ENCODE peak calls at places on chromosomes 2 and 18, in four cellular contexts. V is heart right ventricle; F is CD8-positive, alpha-beta T cell; H is OCI-LY7. O is an unnamed sample.

GRCh38 chr2:27903649-27904544 is 13.4 kb downstream of the BABAM2 start:
- DNase-seq in F (no peak), V (no peak), H (no peak), O (no peak)

GRCh38 chr2:169705927-169706326 is 11.7 kb downstream of the PHOSPHO2 start:
- DNase-seq in H (no peak), V (no peak), F (no peak), O (no peak)

GRCh38 chr2:172288603-172289002 is 138.8 kb upstream of the ITGA6 start:
- DNase-seq in F (peak), V (no peak), H (no peak), O (no peak)

GRCh38 chr2:63796376-63796775 is 45.3 kb upstream of the UGP2 start:
- DNase-seq in F (no peak), H (no peak), V (no peak), O (no peak)

GRCh38 chr2:210620456-210620855 is 64.1 kb downstream of the CPS1 start:
- DNase-seq in V (no peak), H (no peak), F (no peak), O (no peak)

GRCh38 chr2:84223191-84223590 is 235.9 kb downstream of the SUCLG1 start:
- DNase-seq in F (no peak), H (no peak), V (no peak), O (no peak)

GRCh38 chr2:64045938-64046337 is 26.7 kb upstream of the VPS54 start:
- DNase-seq in H (no peak), F (no peak), V (no peak), O (no peak)

GRCh38 chr2:128771401-128771800 is 452.7 kb upstream of the HS6ST1 start:
- DNase-seq in F (no peak), H (no peak), V (no peak), O (peak)

GRCh38 chr2:152240559-152241231 is 65.1 kb upstream of the STAM2 start:
- DNase-seq in H (no peak), F (no peak), V (no peak), O (no peak)

GRCh38 chr2:74597456-74597855 is 42.9 kb downstream of the DOK1 start:
- DNase-seq in V (no peak), H (no peak), F (no peak), O (no peak)

GRCh38 chr2:241217320-241218031 is 29.0 kb downstream of the ANO7 start:
- DNase-seq in V (peak), H (peak), F (no peak), O (peak)
- TF ChIP-seq CTCF in V (no peak), H (no peak), F (no peak), O (no peak)

DNA sequence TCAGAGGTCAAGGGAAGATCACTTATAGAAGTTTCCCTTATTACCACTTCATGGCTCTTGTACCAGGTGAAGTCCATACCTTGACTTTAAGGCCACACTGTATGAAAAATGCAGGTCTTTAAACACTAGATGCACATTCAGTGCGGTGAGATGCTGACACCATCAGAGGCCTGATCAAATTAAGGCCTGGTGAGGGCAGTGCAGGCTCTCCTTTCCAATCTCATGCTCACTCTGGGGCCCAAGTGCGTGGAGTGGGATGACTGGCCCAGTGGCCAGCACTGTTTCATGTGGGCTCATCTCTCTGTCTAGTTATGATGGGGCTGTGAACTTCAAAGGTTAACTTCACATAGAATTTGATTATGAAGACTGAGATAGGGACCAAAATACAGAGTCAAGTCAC is 281.1 kb downstream of the SLC4A3 start:
- DNase-seq in H (no peak), F (no peak), V (no peak), O (no peak)
- TF ChIP-seq CTCF in H (no peak), F (no peak), V (no peak), O (no peak)

DNA sequence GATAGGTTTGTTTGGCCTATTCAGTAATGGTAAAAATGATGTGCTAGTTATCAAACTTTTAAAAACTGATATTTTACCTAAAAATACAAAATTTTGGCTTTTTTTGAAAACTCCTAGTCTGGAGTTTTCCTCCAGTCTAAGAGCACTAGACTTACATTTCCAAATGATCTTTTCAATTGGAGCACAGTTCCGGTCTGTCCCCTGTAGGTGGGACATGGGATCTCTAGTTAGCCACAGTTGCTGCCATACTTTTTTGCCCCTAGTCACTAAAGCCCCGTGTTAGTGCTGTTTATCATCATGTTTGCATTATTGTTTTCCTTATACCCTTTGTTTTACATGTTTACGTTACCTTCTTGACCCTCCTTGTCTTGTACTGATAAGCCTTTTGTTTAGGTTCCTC is 52.4 kb downstream of the RELCH start:
- DNase-seq in F (no peak), H (no peak), V (no peak), O (no peak)
- TF ChIP-seq CTCF in F (no peak), H (no peak), V (no peak), O (no peak)

GRCh38 chr2:237628482-237629187 is 1.2 kb downstream of the LRRFIP1 start:
- DNase-seq in F (no peak), H (no peak), V (no peak), O (no peak)

GRCh38 chr2:237625777-237626176 is 1.6 kb upstream of the LRRFIP1 start:
- DNase-seq in F (no peak), H (peak), V (no peak), O (no peak)

GRCh38 chr2:237629188-237629534 is 1.8 kb downstream of the LRRFIP1 start:
- DNase-seq in F (no peak), V (no peak), H (no peak), O (no peak)

GRCh38 chr2:237626813-237627451 is 455 bp upstream of the LRRFIP1 start:
- DNase-seq in V (no peak), F (no peak), H (no peak), O (no peak)

GRCh38 chr2:237627463-237628321 is at the start of gene LRRFIP1:
- DNase-seq in H (no peak), F (no peak), V (no peak), O (no peak)
- TF ChIP-seq CTCF in H (no peak), F (no peak), V (no peak), O (peak)

DNA sequence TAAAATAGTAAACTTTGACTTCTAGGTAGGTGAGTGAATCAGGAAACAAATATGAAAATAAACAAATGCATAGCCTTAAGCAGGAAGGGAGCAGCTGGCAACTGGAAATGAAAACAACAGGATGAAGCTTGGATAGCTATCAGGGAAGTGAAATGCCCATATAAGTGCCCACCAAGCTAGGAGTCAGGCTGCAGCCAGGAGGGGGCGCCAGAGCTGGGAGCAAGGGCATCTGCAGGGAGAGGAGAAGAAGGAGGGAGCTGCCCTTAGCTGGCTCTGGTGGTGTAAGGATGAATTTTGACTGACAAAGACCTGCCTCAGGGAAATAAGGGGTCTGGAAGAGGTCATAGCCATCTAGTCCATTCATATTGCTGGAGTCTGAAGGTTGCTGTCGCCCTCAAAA is 298.3 kb downstream of the TDRD15 start:
- DNase-seq in H (peak), F (no peak), V (peak), O (no peak)
- TF ChIP-seq CTCF in H (peak), F (no peak), V (peak), O (peak)

GRCh38 chr18:46174317-46175039 is 70.3 kb downstream of the HAUS1 start:
- DNase-seq in V (no peak), H (peak), F (peak), O (no peak)
- TF ChIP-seq CTCF in V (no peak), H (no peak), F (no peak), O (no peak)

DNA sequence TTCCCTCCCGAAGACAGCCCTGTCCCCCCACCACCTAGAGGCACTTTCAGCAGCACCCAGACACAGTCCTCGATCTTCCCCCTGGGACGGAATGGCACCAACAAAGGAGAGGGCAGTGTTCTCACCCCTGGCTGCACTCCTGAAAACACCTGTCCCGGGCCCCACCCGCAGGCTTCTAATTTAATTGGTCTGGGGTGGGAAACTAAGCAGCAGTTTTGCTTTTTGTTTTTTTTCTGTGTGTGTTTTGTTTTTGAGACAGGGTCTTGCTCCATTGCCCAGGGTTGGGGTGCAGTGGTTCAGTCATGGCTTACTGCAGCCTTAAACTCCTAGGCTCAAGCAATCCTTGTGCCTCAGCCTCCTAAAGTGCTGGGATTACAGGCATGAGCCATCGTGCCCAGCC is 38.4 kb upstream of the REL start:
- DNase-seq in H (peak), F (no peak), V (no peak), O (no peak)
- TF ChIP-seq CTCF in H (peak), F (no peak), V (no peak), O (no peak)

GRCh38 chr18:32956591-32957310 is 183.9 kb upstream of the KLHL14 start:
- DNase-seq in F (no peak), H (peak), V (no peak), O (no peak)
- TF ChIP-seq CTCF in F (no peak), H (peak), V (no peak), O (no peak)